ENCODE peak calls at places on chromosomes 16 and 17, in ten cellular contexts. F is activated CD8-positive, alpha-beta memory T cell treated with anti-CD3 and anti-CD28 coated beads for 48 hours; G is GM19239; R is HTR-8/SVneo; Q is mesothelial cell of epicardium; I is non-pigmented ciliary epithelial cell; C is iPS DF 19.7; N is AML-193; E is HFFc6; S is NCI-H1092. B is an unnamed sample.

GRCh38 chr17:70365098-70365583 is 195.8 kb downstream of the KCNJ2 start:
- DNase-seq in E (no peak), R (no peak), C (no peak), F (no peak), Q (no peak), G (no peak), S (no peak), I (peak), N (peak), B (no peak)

GRCh38 chr17:39139137-39139516 is 12.3 kb downstream of the PLXDC1 start:
- DNase-seq in N (no peak), S (no peak), F (no peak), R (peak), Q (no peak), I (peak), C (no peak), E (peak), G (no peak), B (peak)

GRCh38 chr16:89010210-89010925 is 33.4 kb upstream of the CBFA2T3 start:
- DNase-seq in R (no peak), E (no peak), I (no peak), G (no peak), F (no peak), N (no peak), S (no peak), Q (no peak), C (no peak), B (no peak)

GRCh38 chr17:37642706-37643105 is 540 bp downstream of the DDX52 start:
- DNase-seq in F (no peak), E (peak), Q (no peak), N (no peak), C (no peak), I (no peak), S (no peak), G (no peak), R (no peak), B (peak)

GRCh38 chr16:89373355-89374110 is 116.8 kb downstream of the ANKRD11 start:
- DNase-seq in S (no peak), E (no peak), R (no peak), Q (no peak), I (peak), G (no peak), F (no peak), C (no peak), N (no peak), B (peak)

GRCh38 chr16:63904182-63904581 is 1217.7 kb downstream of the CDH11 start:
- DNase-seq in Q (no peak), G (no peak), I (no peak), R (no peak), E (no peak), S (no peak), C (no peak), F (no peak), N (no peak), B (no peak)

GRCh38 chr17:80416940-80417293 is 1.9 kb downstream of the ENDOV start:
- DNase-seq in R (no peak), Q (no peak), I (no peak), C (no peak), S (no peak), F (no peak), G (no peak), N (no peak), E (no peak), B (no peak)

GRCh38 chr17:2192367-2193028 is 111.1 kb downstream of the SMG6 start:
- DNase-seq in G (no peak), Q (no peak), F (no peak), C (no peak), E (peak), I (peak), R (peak), S (no peak), N (no peak), B (peak)

GRCh38 chr16:53817812-53818211 is 113.9 kb downstream of the FTO start:
- DNase-seq in E (peak), Q (no peak), N (no peak), R (no peak), G (no peak), F (no peak), S (no peak), I (no peak), C (no peak), B (no peak)

GRCh38 chr17:51487947-51488346 is 227.6 kb downstream of the UTP18 start:
- DNase-seq in E (no peak), S (no peak), G (no peak), C (peak), Q (no peak), R (peak), F (no peak), I (no peak), N (no peak), B (no peak)

GRCh38 chr16:1077877-1078578 is 5.5 kb downstream of the SSTR5 start:
- DNase-seq in Q (no peak), F (no peak), C (no peak), R (no peak), I (no peak), S (no peak), N (no peak), G (no peak), E (no peak), B (no peak)

GRCh38 chr17:43789482-43789881 is 9.2 kb downstream of the CFAP97D1 start:
- DNase-seq in I (no peak), E (no peak), S (no peak), C (no peak), F (no peak), N (no peak), Q (no peak), R (no peak), G (no peak), B (no peak)

GRCh38 chr16:4787068-4787467 is 1.1 kb downstream of the SEPTIN12 start:
- DNase-seq in R (no peak), F (no peak), Q (no peak), N (no peak), G (no peak), I (no peak), C (no peak), E (no peak), S (no peak), B (no peak)

GRCh38 chr17:44792276-44792675 is 33.5 kb downstream of the ADAM11 start:
- DNase-seq in E (peak), N (no peak), G (no peak), F (no peak), Q (no peak), C (no peak), I (no peak), R (no peak), S (no peak), B (no peak)

GRCh38 chr17:72518810-72519597 is 398.2 kb downstream of the SOX9 start:
- DNase-seq in E (no peak), G (no peak), C (no peak), Q (no peak), I (no peak), F (no peak), S (peak), N (no peak), R (no peak), B (no peak)

GRCh38 chr16:59698341-59698979 is 964.3 kb upstream of the GOT2 start:
- DNase-seq in G (no peak), N (no peak), S (no peak), C (no peak), E (no peak), R (no peak), Q (no peak), I (peak), F (no peak), B (no peak)

GRCh38 chr17:17999364-18000007 is 26.8 kb downstream of the DRC3 start:
- DNase-seq in R (no peak), N (no peak), F (no peak), C (no peak), Q (no peak), G (no peak), E (no peak), I (no peak), S (no peak), B (no peak)

GRCh38 chr17:31391496-31391949 is at the start of gene RAB11FIP4:
- DNase-seq in Q (no peak), R (peak), F (no peak), S (no peak), N (no peak), E (no peak), G (no peak), C (no peak), I (no peak), B (no peak)

GRCh38 chr16:29986931-29987330 is 8.5 kb downstream of the HIRIP3 start:
- DNase-seq in N (no peak), S (no peak), G (no peak), I (no peak), C (no peak), F (no peak), Q (no peak), E (no peak), R (no peak), B (no peak)

GRCh38 chr17:64500923-64501765 is 4.3 kb upstream of the POLG2 start:
- DNase-seq in R (no peak), N (no peak), S (no peak), I (no peak), E (no peak), F (no peak), G (no peak), Q (no peak), C (no peak), B (no peak)

GRCh38 chr17:78351449-78352006 is 8.3 kb downstream of the SOCS3 start:
- DNase-seq in S (no peak), R (no peak), Q (no peak), G (no peak), E (peak), C (peak), N (no peak), I (peak), F (no peak), B (peak)

GRCh38 chr16:3734084-3734757 is 16.9 kb upstream of the TRAP1 start:
- DNase-seq in Q (no peak), I (no peak), E (no peak), F (no peak), C (no peak), R (no peak), G (no peak), S (no peak), N (no peak), B (no peak)

GRCh38 chr17:40499551-40500189 is 1.8 kb downstream of the TNS4 start:
- DNase-seq in Q (no peak), I (no peak), G (no peak), C (peak), N (no peak), F (no peak), S (no peak), E (peak), R (peak), B (peak)

GRCh38 chr17:4554441-4554996 is 665 bp downstream of the MYBBP1A start:
- DNase-seq in I (no peak), C (no peak), N (no peak), G (no peak), R (no peak), S (no peak), Q (peak), F (no peak), E (no peak), B (no peak)

GRCh38 chr16:80346160-80346632 is 194.6 kb upstream of the DYNLRB2 start:
- DNase-seq in C (no peak), F (no peak), E (no peak), Q (no peak), R (no peak), G (no peak), S (no peak), I (no peak), N (no peak), B (peak)

GRCh38 chr17:10730956-10731879 is 1.4 kb upstream of the TMEM220 start:
- DNase-seq in F (no peak), N (peak), R (no peak), I (no peak), G (no peak), S (no peak), C (no peak), Q (no peak), E (no peak), B (no peak)

B was measured in hepatic stellate cell.